ENCODE peak calls at places on chromosomes 5 and 9, in seven cellular contexts. J, V, L, D, N, U and K are unnamed samples.

GRCh38 chr5:8981496-8981895 is 564.4 kb downstream of the SEMA5A start:
- DNase-seq in J (peak; percentile 29), V (no peak), L (no peak), D (no peak), N (no peak), U (no peak), K (no peak)

GRCh38 chr5:142783601-142784291 is 13.6 kb downstream of the ARHGAP26 start:
- DNase-seq in J (peak; percentile 29), V (no peak), L (peak; percentile 41), D (peak; percentile 37), N (peak; percentile 36), U (no peak), K (no peak)

GRCh38 chr9:95349109-95350038 is 31.9 kb upstream of the FANCC start:
- DNase-seq in J (no peak), V (no peak), L (no peak), D (no peak), N (no peak), U (no peak), K (no peak)

GRCh38 chr9:20538956-20539355 is 83.3 kb downstream of the MLLT3 start:
- DNase-seq in J (no peak), V (no peak), L (no peak), D (no peak), N (no peak), U (no peak), K (no peak)

GRCh38 chr5:9686211-9686610 is 56.1 kb upstream of the TAS2R1 start:
- DNase-seq in J (peak; percentile 71), V (no peak), L (no peak), D (no peak), N (no peak), U (no peak), K (no peak)

GRCh38 chr5:178525906-178526732 is 64.1 kb downstream of the COL23A1 start:
- DNase-seq in J (peak; percentile 42), V (no peak), L (no peak), D (no peak), N (no peak), U (no peak), K (no peak)

GRCh38 chr5:80187691-80188090 is 68.2 kb downstream of the SERINC5 start:
- DNase-seq in J (no peak), V (no peak), L (no peak), D (no peak), N (no peak), U (no peak), K (no peak)

GRCh38 chr5:74693176-74693575 is 8.1 kb downstream of the HEXB start:
- DNase-seq in J (no peak), V (no peak), L (no peak), D (no peak), N (no peak), U (no peak), K (no peak)

GRCh38 chr5:149632311-149633251 is 51.3 kb downstream of the ARHGEF37 start:
- DNase-seq in J (peak; percentile 72), V (peak; percentile 62), L (no peak), D (no peak), N (peak; percentile 23), U (no peak), K (no peak)

GRCh38 chr5:6714221-6715041 is 1.2 kb downstream of the TENT4A start:
- DNase-seq in J (no peak), V (no peak), L (peak; percentile 45), D (peak; percentile 29), N (no peak), U (no peak), K (peak; percentile 70)

GRCh38 chr5:1769752-1770442 is 29.7 kb downstream of the MRPL36 start:
- DNase-seq in J (no peak), V (no peak), L (no peak), D (no peak), N (no peak), U (no peak), K (no peak)

GRCh38 chr5:176743136-176743827 is 67.1 kb upstream of the UNC5A start:
- DNase-seq in J (no peak), V (no peak), L (no peak), D (no peak), N (no peak), U (no peak), K (no peak)

GRCh38 chr9:97468658-97469448 is 32.6 kb upstream of the TMOD1 start:
- DNase-seq in J (peak; percentile 69), V (peak; percentile 75), L (peak; percentile 64), D (peak; percentile 12), N (peak; percentile 87), U (peak; percentile 46), K (peak; percentile 95)

GRCh38 chr5:68225188-68225910 is 9.8 kb downstream of the PIK3R1 start:
- DNase-seq in J (peak; percentile 81), V (peak; percentile 69), L (peak; percentile 34), D (no peak), N (peak; percentile 76), U (no peak), K (no peak)

GRCh38 chr5:138668451-138668850 is 84.8 kb upstream of the CTNNA1 start:
- DNase-seq in J (no peak), V (no peak), L (peak; percentile 75), D (peak; percentile 41), N (no peak), U (no peak), K (no peak)

GRCh38 chr9:114339130-114339908 is 9.7 kb downstream of the ORM2 start:
- DNase-seq in J (peak; percentile 33), V (peak; percentile 53), L (peak; percentile 32), D (peak; percentile 52), N (peak; percentile 44), U (peak; percentile 38), K (no peak)

GRCh38 chr5:94524841-94525697 is 93.3 kb downstream of the KIAA0825 start:
- DNase-seq in J (peak; percentile 49), V (no peak), L (no peak), D (no peak), N (peak; percentile 42), U (no peak), K (no peak)

GRCh38 chr9:93230185-93230584 is 46.2 kb downstream of the WNK2 start:
- DNase-seq in J (no peak), V (no peak), L (no peak), D (no peak), N (no peak), U (no peak), K (no peak)

GRCh38 chr9:136802321-136802720 is 5.4 kb upstream of the RABL6 start:
- DNase-seq in J (no peak), V (no peak), L (no peak), D (no peak), N (peak; percentile 2), U (no peak), K (no peak)

GRCh38 chr9:136799079-136799853 is 3.1 kb downstream of the CCDC183 start:
- DNase-seq in J (no peak), V (peak; percentile 83), L (no peak), D (no peak), N (peak; percentile 87), U (no peak), K (no peak)

GRCh38 chr9:136799854-136800657 is 3.9 kb downstream of the CCDC183 start:
- DNase-seq in J (peak; percentile 43), V (peak; percentile 97), L (peak; percentile 85), D (peak; percentile 91), N (peak; percentile 95), U (peak; percentile 70), K (no peak)

GRCh38 chr9:136796238-136796774 is at the start of gene CCDC183:
- DNase-seq in J (no peak), V (no peak), L (no peak), D (no peak), N (no peak), U (no peak), K (no peak)

DNA sequence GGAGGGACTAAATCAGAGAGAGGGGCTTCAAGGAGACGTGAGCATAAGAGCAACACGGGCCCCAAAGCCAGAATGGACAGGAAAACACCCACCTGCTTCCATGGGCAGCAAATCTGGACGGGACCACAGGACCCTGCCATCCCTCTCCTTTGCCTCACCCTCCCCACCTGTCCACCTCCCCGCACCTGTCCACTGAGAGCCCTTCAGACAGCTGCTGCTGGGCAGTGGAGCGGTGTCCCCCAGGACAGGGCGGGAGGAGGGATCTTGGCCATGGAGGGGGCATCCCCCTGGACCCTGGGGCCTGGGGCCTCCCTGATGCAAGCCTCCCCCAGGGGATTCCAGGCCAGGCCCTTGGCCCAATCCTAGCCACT is 2.6 kb downstream of the CCDC183 start:
- DNase-seq in J (no peak), V (no peak), L (no peak), D (no peak), N (no peak), U (no peak), K (no peak)
- H3K4me3 ChIP-seq in J (no peak overlapping the region), V (peak overlapping the region; percentile 52), L (peak overlapping the region; percentile 66), D (no peak overlapping the region), N (no peak overlapping the region), U (no peak overlapping the region), K (no peak overlapping the region)

DNA sequence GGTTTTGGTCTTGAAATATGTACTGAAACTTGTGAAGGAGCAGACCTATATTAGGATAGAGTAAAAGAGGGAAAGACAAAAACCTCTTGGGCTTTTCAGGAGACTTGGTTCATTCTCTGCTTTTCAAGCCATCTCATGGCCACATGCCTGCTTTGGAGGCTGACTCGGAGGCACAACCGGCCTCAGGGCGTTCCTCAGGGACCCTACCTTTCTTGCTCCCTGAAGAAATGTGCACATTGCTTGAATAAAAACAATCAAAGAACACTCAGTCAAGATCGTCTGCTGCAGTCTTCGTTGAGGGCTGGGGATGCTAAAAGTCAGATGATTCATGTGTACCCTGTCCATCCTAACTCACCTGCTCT is 994 bp downstream of the IRGM start:
- DNase-seq in J (no peak), V (no peak), L (no peak), D (no peak), N (no peak), U (no peak), K (no peak)
- TF ChIP-seq CTCF in J (no peak), V (no peak), L (no peak), D (no peak), N (no peak), U (no peak), K (no peak)

DNA sequence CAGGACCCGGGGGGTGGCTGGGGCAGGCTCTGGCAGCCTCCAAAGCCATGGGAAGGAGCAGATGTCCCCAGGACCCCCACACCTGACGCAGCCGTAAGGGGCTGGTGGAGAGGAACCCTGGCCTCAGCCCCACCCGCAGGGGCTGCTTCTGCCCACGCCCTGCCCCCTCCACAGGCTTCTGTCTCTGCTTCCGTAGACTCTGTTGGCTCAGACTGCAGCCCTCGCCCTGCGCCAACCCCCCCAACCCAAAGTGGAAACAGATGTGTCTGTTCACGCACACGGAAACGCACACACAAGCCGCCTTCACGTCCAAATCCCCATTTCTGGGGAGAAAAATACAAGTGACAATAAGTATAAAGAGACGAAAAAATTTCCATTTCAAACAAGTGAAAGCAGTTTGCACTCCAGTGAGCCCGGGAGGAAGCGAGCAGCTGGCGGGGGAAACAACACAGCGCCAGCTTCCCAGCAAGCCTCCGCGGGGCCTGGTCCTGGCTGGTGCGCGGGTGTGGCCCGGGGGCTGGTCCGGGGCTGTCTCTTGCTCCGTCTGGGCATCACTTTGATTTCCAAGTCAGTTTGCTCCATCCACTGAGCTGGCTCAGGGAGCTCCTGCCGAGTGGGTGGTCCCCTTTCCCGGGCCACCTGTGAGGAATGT is 32.6 kb upstream of the RXRA start:
- DNase-seq in J (no peak), V (no peak), L (peak; percentile 26), D (no peak), N (no peak), U (no peak), K (no peak)
- H3K4me3 ChIP-seq in J (no peak overlapping the region), V (peak overlapping the region; percentile 17), L (peak overlapping the region; percentile 56), D (peak overlapping the region; percentile 27), N (no peak overlapping the region), U (no peak overlapping the region), K (peak overlapping the region; percentile 49)

DNA sequence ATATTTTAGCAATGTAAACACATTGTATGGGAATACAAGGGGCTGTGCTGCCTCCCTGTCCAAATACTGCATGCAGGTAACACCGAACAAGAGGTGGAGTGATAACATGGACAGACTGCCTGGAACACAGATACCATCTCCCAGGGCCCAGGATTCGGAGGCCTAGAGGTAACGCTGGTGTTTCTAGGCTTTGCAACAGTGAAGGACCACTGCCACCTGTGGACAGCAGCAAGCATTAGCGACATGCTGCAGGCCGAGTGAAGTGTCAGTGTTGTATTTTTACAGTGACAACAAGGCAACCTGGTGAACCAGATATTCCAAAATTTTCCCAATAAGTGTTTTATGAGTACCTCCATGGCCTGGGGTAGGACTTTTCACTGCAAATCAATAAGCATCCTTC is 379.2 kb downstream of the DMRT2 start:
- DNase-seq in J (no peak), V (peak; percentile 17), L (peak; percentile 16), D (no peak), N (peak; percentile 30), U (no peak), K (no peak)
- TF ChIP-seq CTCF in J (peak; percentile 7), V (peak; percentile 19), L (peak; percentile 56), D (no peak), N (peak; percentile 26), U (peak; percentile 8), K (no peak)